ENCODE peak calls at places on chromosomes 13 and 19, in six cellular contexts. D, S, A, Q, F and U are unnamed samples.
A peak's percentile ranks its signal among the peaks of the same experiment; 100 is the strongest.

GRCh38 chr19:19417618-19418270 is 12.3 kb downstream of the GATAD2A start:
- DNase-seq in A (no peak), D (no peak), F (no peak), Q (no peak), S (no peak), U (no peak)

GRCh38 chr19:45973564-45974338 is at the start of gene NOVA2:
- DNase-seq in D (peak; percentile 69), A (peak; percentile 100), Q (peak; percentile 19), F (no peak), S (peak; percentile 83), U (peak; percentile 99)

GRCh38 chr13:21949818-21950429 is 279.1 kb downstream of the FGF9 start:
- DNase-seq in S (no peak), Q (no peak), D (no peak), F (no peak), A (no peak), U (no peak)

GRCh38 chr19:3358919-3359849 is 7.2 kb upstream of the NFIC start:
- DNase-seq in S (no peak), A (peak; percentile 92), F (no peak), Q (no peak), D (no peak), U (peak; percentile 94)

GRCh38 chr19:23772668-23773063 is 14.0 kb upstream of the ZNF681 start:
- DNase-seq in F (no peak), Q (no peak), S (no peak), A (no peak), D (no peak), U (no peak)

GRCh38 chr13:43767351-43767901 is 19.3 kb downstream of the ENOX1 start:
- DNase-seq in A (peak; percentile 76), S (no peak), D (no peak), F (no peak), Q (no peak), U (no peak)

GRCh38 chr13:19117913-19118739 is 63.5 kb downstream of the TUBA3C start:
- DNase-seq in F (no peak), D (no peak), A (peak; percentile 4), Q (no peak), S (no peak), U (peak; percentile 30)

GRCh38 chr19:40744554-40745401 is 5.5 kb downstream of the ACTMAP start:
- DNase-seq in S (no peak), A (peak; percentile 51), F (peak; percentile 21), Q (no peak), D (no peak), U (peak; percentile 42)

GRCh38 chr19:13234518-13234917 is 84.3 kb downstream of the IER2 start:
- DNase-seq in A (peak; percentile 81), Q (no peak), D (peak; percentile 33), F (peak; percentile 42), S (peak; percentile 31), U (peak; percentile 88)

GRCh38 chr13:53129864-53130393 is 101.3 kb downstream of the OLFM4 start:
- DNase-seq in S (no peak), A (no peak), D (no peak), F (no peak), Q (no peak), U (no peak)

GRCh38 chr13:30382836-30383525 is 39.3 kb upstream of the UBE2L5 start:
- DNase-seq in Q (no peak), S (no peak), D (no peak), A (no peak), F (no peak), U (no peak)

GRCh38 chr13:34358811-34359513 is 541.0 kb downstream of the RFC3 start:
- DNase-seq in Q (no peak), F (no peak), D (no peak), A (no peak), S (no peak), U (no peak)

GRCh38 chr19:5782322-5782721 is 2.2 kb downstream of the PRR22 start:
- DNase-seq in Q (no peak), F (no peak), S (no peak), D (no peak), A (no peak), U (peak; percentile 11)

DNA sequence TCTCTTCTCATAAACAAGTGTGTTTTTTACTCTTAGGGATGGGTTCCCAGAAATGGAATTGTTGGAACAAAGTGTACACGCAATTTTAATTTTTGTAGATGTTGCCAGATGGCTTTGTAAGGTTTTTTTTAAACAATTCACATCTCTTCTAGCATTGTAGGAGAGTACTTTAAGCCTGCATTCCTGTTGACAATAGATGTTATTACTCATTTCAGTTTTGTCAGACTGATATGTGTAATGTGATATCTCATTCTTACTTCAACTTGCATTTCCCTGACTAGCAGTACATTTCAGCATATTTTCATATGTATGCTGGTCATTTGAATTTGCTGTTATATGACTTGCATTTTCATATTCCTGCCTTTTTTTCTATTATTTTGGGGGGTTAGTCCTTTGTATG is 186.6 kb upstream of the SLITRK6 start:
- DNase-seq in F (no peak), Q (no peak), A (no peak), S (no peak), D (no peak), U (no peak)
- TF ChIP-seq POLR2AphosphoS5 in F (no peak), Q (no peak), A (no peak), S (no peak), D (no peak), U (no peak)

DNA sequence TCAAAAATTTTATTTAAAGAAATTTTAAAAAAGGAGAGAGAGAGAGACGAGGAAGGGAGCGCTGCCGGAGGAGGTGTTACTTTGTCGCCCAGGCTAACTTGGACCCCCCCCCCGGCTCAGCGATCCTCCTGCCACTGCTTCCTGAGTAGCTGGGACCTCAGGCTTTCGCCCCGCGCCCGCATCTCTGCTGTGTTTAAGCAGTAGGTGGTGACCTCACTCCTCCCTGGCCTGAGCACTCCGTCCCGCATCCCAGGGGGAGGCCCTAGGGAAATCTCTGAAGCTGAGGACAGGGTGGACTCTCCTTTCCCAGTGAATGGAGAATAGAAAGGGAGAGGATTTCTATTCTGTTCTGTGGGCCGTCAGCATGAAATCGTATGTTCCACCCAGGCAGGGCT is 481 bp upstream of the ZNF845 start:
- DNase-seq in Q (no peak), F (no peak), D (no peak), S (no peak), A (peak; percentile 61), U (no peak)
- TF ChIP-seq YY1 in Q (no peak), F (no peak), D (no peak), S (no peak), A (no peak), U (no peak)

GRCh38 chr19:29404951-29405727 is 120.7 kb upstream of the VSTM2B start:
- DNase-seq in S (peak; percentile 38), D (no peak), F (no peak), Q (no peak), A (no peak), U (no peak)
- TF ChIP-seq POLR2AphosphoS5 in S (no peak), D (no peak), F (no peak), Q (no peak), A (no peak), U (no peak)

GRCh38 chr13:112970552-112971287 is 1.7 kb downstream of the MCF2L start:
- DNase-seq in S (no peak), F (no peak), Q (no peak), D (no peak), A (no peak), U (no peak)

GRCh38 chr13:112969692-112970338 is 801 bp downstream of the MCF2L start:
- DNase-seq in Q (no peak), A (peak; percentile 78), F (no peak), D (no peak), S (no peak), U (no peak)

GRCh38 chr13:112967666-112968379 is 1.2 kb upstream of the MCF2L start:
- DNase-seq in F (no peak), A (no peak), S (no peak), Q (no peak), D (no peak), U (no peak)

GRCh38 chr13:112968380-112968909 is 569 bp upstream of the MCF2L start:
- DNase-seq in F (no peak), Q (no peak), A (peak; percentile 82), S (no peak), D (no peak), U (no peak)

GRCh38 chr13:112968910-112969691 is at the start of gene MCF2L:
- DNase-seq in D (no peak), S (no peak), Q (no peak), A (peak; percentile 93), F (peak; percentile 56), U (no peak)
- TF ChIP-seq YY1 in D (no peak), S (no peak), Q (no peak), A (no peak), F (no peak), U (no peak)

GRCh38 chr13:40960721-40961120 is 58.4 kb downstream of the ELF1 start:
- DNase-seq in D (no peak), F (no peak), A (no peak), Q (no peak), S (no peak), U (no peak)
- TF ChIP-seq POLR2AphosphoS5 in D (no peak), F (no peak), A (no peak), Q (no peak), S (no peak), U (no peak)

GRCh38 chr13:79869326-79869725 is 388.4 kb downstream of the NDFIP2 start:
- DNase-seq in A (no peak), F (peak; percentile 54), Q (no peak), S (no peak), D (no peak), U (no peak)

GRCh38 chr13:79870766-79871165 is 389.8 kb downstream of the NDFIP2 start:
- DNase-seq in D (no peak), S (no peak), F (no peak), Q (no peak), A (no peak), U (no peak)

GRCh38 chr13:79871594-79871993 is 390.6 kb downstream of the NDFIP2 start:
- DNase-seq in F (no peak), Q (no peak), A (no peak), D (no peak), S (no peak), U (no peak)

GRCh38 chr13:79867248-79867647 is 386.3 kb downstream of the NDFIP2 start:
- DNase-seq in S (no peak), F (no peak), A (no peak), D (no peak), Q (no peak), U (no peak)

DNA sequence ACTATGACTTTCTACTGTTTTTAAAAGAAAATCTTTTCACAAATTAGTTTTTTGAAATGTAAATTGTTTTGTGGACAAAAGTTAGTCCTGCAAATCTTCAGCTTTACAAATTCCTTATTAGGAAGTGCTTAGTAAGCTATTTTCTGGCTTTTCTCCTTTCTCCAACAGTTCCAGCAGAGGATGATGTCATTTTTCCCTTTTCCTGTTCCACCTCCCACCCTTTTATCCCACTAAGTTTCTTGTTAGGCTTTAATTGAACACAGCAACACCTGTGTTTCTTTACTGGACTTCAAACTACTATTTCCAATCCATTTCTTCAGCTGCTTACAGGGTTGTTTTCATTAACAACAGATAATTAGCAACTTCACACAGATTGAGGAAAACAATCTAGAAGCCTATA is 389.2 kb downstream of the NDFIP2 start:
- DNase-seq in Q (no peak), A (no peak), D (no peak), S (no peak), F (no peak), U (no peak)
- TF ChIP-seq YY1 in Q (no peak), A (no peak), D (no peak), S (no peak), F (no peak), U (no peak)